ENCODE peak calls at places on chromosomes 1 and 21, in five cellular contexts. M is pancreas, U is psoas muscle, S is tibial artery, W is NT2/D1. R is an unnamed sample. For H3K4me1, the result is how much of the 10 kb centered on the place peaks cover.

GRCh38 chr1:214213136-214213535 is 67.8 kb upstream of the SMYD2 start:
- DNase-seq in M (no peak), U (no peak), S (no peak), W (no peak), R (no peak)

GRCh38 chr1:40653851-40654537 is 11.5 kb downstream of the RIMS3 start:
- DNase-seq in M (no peak), U (no peak), S (no peak), W (no peak), R (no peak)

GRCh38 chr1:156489166-156489934 is 11.2 kb downstream of the MEF2D start:
- DNase-seq in M (no peak), U (peak), S (no peak), W (no peak), R (no peak)

GRCh38 chr1:155858805-155859233 is 548 bp upstream of the SYT11 start:
- DNase-seq in M (no peak), U (peak), S (peak), W (no peak), R (no peak)

GRCh38 chr1:175933801-175934200 is 190.4 kb upstream of the TNR start:
- DNase-seq in M (no peak), U (no peak), S (no peak), W (peak), R (no peak)

GRCh38 chr21:37463083-37463780 is 96.7 kb downstream of the DYRK1A start:
- DNase-seq in M (no peak), U (no peak), S (no peak), W (no peak), R (no peak)

GRCh38 chr1:22287946-22288520 is 145.1 kb upstream of the WNT4 start:
- DNase-seq in M (no peak), U (no peak), S (no peak), W (no peak), R (no peak)

GRCh38 chr1:101150676-101151075 is 86.1 kb upstream of the S1PR1 start:
- DNase-seq in M (no peak), U (no peak), S (no peak), W (no peak), R (no peak)

GRCh38 chr21:27269646-27270045 is 302.8 kb upstream of the ADAMTS5 start:
- DNase-seq in M (no peak), U (no peak), S (no peak), W (peak), R (no peak)

GRCh38 chr1:74629283-74629682 is 44.3 kb downstream of the ERICH3 start:
- DNase-seq in M (no peak), U (no peak), S (no peak), W (peak), R (peak)

GRCh38 chr1:54266195-54266594 is 66.2 kb downstream of the MRPL37 start:
- DNase-seq in M (no peak), U (no peak), S (no peak), W (no peak), R (no peak)

GRCh38 chr1:156912310-156912709 is 8.1 kb upstream of the LRRC71 start:
- DNase-seq in M (peak), U (peak), S (no peak), W (no peak), R (no peak)

GRCh38 chr1:244049142-244049968 is 1.7 kb upstream of the ZBTB18 start:
- DNase-seq in M (peak), U (peak), S (no peak), W (no peak), R (no peak)

GRCh38 chr1:50333595-50333974 is 89.7 kb downstream of the DMRTA2 start:
- DNase-seq in M (peak), U (peak), S (no peak), W (peak), R (no peak)

GRCh38 chr21:45655071-45655470 is 11.5 kb downstream of the PCBP3 start:
- DNase-seq in M (no peak), U (no peak), S (no peak), W (no peak), R (no peak)

GRCh38 chr1:90919190-90919719 is 102.6 kb downstream of the ZNF644 start:
- DNase-seq in M (no peak), U (no peak), S (no peak), W (no peak), R (no peak)

GRCh38 chr1:171742577-171742922 is 685 bp upstream of the VAMP4 start:
- DNase-seq in M (peak), U (peak), S (peak), W (peak), R (no peak)

GRCh38 chr1:217184854-217185253 is 446.0 kb downstream of the GPATCH2 start:
- DNase-seq in M (no peak), U (no peak), S (no peak), W (no peak), R (no peak)

GRCh38 chr1:48710915-48711314 is 65.8 kb downstream of the BEND5 start:
- DNase-seq in M (no peak), U (no peak), S (no peak), W (no peak), R (no peak)

GRCh38 chr1:117644696-117645311 is 39.0 kb downstream of the TENT5C start:
- DNase-seq in M (no peak), U (no peak), S (no peak), W (no peak), R (no peak)

GRCh38 chr1:219085082-219085481 is 88.6 kb upstream of the LYPLAL1 start:
- DNase-seq in M (no peak), U (no peak), S (no peak), W (no peak), R (no peak)

GRCh38 chr1:84073266-84073665 is 70.8 kb upstream of the PRKACB start:
- DNase-seq in M (no peak), U (no peak), S (no peak), W (no peak), R (no peak)

GRCh38 chr1:11384170-11384554 is 94.8 kb upstream of the DISP3 start:
- DNase-seq in M (no peak), U (no peak), S (no peak), W (no peak), R (no peak)

GRCh38 chr1:158121604-158122254 is 59.0 kb upstream of the CD1D start:
- DNase-seq in M (no peak), U (no peak), S (no peak), W (no peak), R (no peak)

GRCh38 chr1:207810173-207810572 is 58.3 kb downstream of the CD46 start:
- DNase-seq in M (no peak), U (no peak), S (no peak), W (no peak), R (no peak)

GRCh38 chr1:26580116-26580515 is 50.6 kb downstream of the RPS6KA1 start:
- DNase-seq in M (no peak), U (no peak), S (no peak), W (no peak), R (no peak)

GRCh38 chr21:31557956-31558838 is 101.3 kb upstream of the SOD1 start:
- DNase-seq in M (peak), U (no peak), S (no peak), W (no peak), R (no peak)

GRCh38 chr21:46078322-46078981 is 19.5 kb upstream of the COL6A2 start:
- DNase-seq in M (peak), U (peak), S (no peak), W (no peak), R (no peak)

GRCh38 chr1:44664730-44665370 is 9.4 kb downstream of the TMEM53 start:
- DNase-seq in M (peak), U (no peak), S (no peak), W (no peak), R (no peak)

GRCh38 chr1:91619881-91620280 is 119.2 kb downstream of the CDC7 start:
- DNase-seq in M (no peak), U (no peak), S (no peak), W (no peak), R (no peak)

GRCh38 chr1:227901239-227901905 is 46.4 kb downstream of the WNT9A start:
- DNase-seq in M (peak), U (peak), S (peak), W (no peak), R (no peak)

GRCh38 chr1:56456426-56457101 is 122.8 kb downstream of the PLPP3 start:
- DNase-seq in M (no peak), U (no peak), S (no peak), W (no peak), R (no peak)

GRCh38 chr1:51506537-51506936 is 12.5 kb downstream of the EPS15 start:
- DNase-seq in M (no peak), U (no peak), S (no peak), W (no peak), R (no peak)

GRCh38 chr1:245234217-245235120 is 79.7 kb downstream of the KIF26B start:
- DNase-seq in M (no peak), U (no peak), S (no peak), W (peak), R (peak)

GRCh38 chr1:201598973-201599372 is 60.0 kb downstream of the NAV1 start:
- DNase-seq in M (no peak), U (no peak), S (no peak), W (no peak), R (no peak)
- H3K4me1 ChIP-seq in M (under half), U (under half), S (under half), W (under half), R (under half)

DNA sequence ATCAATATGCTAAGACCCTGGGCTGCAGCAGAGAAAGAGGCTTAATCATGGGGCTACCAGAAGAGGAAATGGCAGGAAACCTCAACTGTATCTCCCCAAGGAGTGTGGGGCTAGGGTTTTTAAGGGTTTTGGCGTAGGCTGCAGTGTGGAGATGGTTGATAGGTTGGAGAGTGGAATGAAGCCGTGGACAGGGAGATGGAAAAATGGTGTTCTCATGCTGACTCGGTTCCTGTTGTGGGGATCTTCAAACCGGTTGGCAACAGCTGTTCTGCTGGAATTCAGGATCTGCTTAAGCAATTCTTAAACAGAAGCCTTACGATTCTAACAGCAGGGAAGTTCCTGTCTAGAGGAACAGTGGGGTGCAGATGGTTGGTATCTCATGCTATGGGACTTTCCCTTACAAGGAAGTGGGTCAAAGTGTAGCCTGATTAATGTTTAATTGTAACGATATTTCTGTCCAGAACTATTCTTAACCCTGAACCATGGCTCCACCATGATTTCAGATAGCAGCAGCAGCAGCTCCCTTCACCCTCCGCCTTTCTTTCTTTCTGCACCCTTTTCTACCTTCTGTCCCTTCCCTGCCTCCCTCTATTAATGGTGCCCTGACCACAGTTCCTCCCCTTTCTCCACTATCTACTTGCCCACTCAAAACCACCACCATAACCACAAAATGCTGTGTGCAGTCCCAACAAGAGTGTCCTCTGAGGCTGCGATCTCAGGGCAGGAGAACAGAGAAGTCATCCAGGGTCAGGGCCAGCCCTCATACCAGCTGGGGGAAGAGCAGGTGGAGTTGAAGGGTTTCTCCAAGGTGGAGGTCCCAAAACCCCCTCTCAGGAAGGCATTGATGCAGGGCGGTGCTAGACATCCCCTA is 30.8 kb downstream of the RSPH1 start:
- DNase-seq in M (no peak), U (no peak), S (no peak), W (no peak), R (no peak)
- H3K4me1 ChIP-seq in M (under half), U (under half), S (under half), W (under half), R (under half)

GRCh38 chr1:220884981-220885918 is 6.0 kb downstream of the HLX start:
- DNase-seq in M (no peak), U (no peak), S (no peak), W (no peak), R (no peak)

GRCh38 chr1:220886470-220887201 is 7.4 kb downstream of the HLX start:
- DNase-seq in M (no peak), U (no peak), S (no peak), W (no peak), R (no peak)

GRCh38 chr1:220884109-220884980 is 5.1 kb downstream of the HLX start:
- DNase-seq in M (no peak), U (no peak), S (no peak), W (peak), R (no peak)

GRCh38 chr1:220887202-220887867 is 8.1 kb downstream of the HLX start:
- DNase-seq in M (no peak), U (no peak), S (no peak), W (peak), R (no peak)

DNA sequence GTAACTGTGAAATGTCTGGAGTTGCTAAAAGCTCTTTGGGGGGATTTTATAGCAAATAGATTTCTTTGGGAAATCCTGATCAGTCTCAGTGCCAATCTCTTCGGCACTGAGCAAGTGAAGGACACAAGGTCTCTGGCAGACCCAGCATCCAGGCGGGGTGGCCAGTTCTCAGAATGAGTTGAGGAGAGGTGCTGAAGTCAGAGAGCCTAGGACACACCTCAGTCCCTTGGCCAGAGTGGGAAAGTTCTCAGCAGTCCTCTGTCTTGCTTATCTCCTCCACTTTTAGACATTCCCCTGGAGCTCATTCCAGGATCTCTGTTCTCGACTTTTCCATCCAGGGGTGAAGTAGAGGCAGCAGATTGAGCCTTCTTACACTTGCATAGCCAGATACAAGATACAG is 6.7 kb downstream of the HLX start:
- DNase-seq in M (no peak), U (no peak), S (no peak), W (no peak), R (no peak)
- H3K4me1 ChIP-seq in M (under half), U (under half), S (under half), W (under half), R (under half)

GRCh38 chr1:94993931-94994645 is 67.2 kb upstream of the CNN3 start:
- DNase-seq in M (no peak), U (no peak), S (no peak), W (no peak), R (no peak)

GRCh38 chr1:94992863-94993563 is 66.1 kb upstream of the CNN3 start:
- DNase-seq in M (no peak), U (no peak), S (no peak), W (no peak), R (no peak)

GRCh38 chr1:94994805-94995204 is 67.9 kb upstream of the CNN3 start:
- DNase-seq in M (no peak), U (no peak), S (no peak), W (no peak), R (no peak)

GRCh38 chr1:94989911-94990463 is 63.1 kb upstream of the CNN3 start:
- DNase-seq in M (no peak), U (no peak), S (no peak), W (no peak), R (no peak)

DNA sequence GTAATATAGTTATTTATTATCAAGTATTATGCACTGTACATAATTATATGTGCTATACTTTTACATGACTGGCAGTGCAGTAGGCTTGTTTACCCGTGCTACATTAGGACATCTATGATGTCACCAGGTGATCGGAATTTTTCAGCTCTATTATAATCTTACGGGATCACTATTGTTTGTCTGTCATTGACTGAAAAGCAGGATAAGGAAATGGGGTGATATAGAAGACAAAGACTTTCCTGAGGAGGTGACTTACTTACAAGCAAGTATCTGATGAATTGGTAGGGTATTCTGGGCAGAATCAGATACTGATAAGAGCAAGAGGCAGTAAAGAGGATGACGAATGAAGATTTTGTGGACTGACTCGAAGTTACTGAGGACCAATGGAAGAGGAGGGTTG is 65.3 kb upstream of the CNN3 start:
- DNase-seq in M (no peak), U (no peak), S (no peak), W (no peak), R (no peak)
- H3K4me1 ChIP-seq in M (under half), U (under half), S (under half), W (under half), R (under half)

GRCh38 chr1:233465745-233466343 is 138.3 kb downstream of the MAP3K21 start:
- DNase-seq in M (no peak), U (no peak), S (no peak), W (no peak), R (no peak)
- H3K4me1 ChIP-seq in M (under half), U (under half), S (under half), W (under half), R (under half)

GRCh38 chr1:211329764-211330201 is 3.1 kb downstream of the TRAF5 start:
- DNase-seq in M (no peak), U (no peak), S (no peak), W (no peak), R (no peak)
- H3K4me1 ChIP-seq in M (under half), U (under half), S (under half), W (under half), R (under half)

R was measured in iPS DF 6.9.